ENCODE peak calls at places on chromosome 7, in nine cellular contexts. H, B, L, S, X, Y, Z, Q and R are unnamed samples.

GRCh38 chr7:32070406-32071360 is at the start of gene PDE1C:
- DNase-seq in H (peak; percentile 30), B (no peak), L (no peak), S (peak; percentile 19), X (peak; percentile 50), Y (peak; percentile 42), Z (no peak), Q (peak; percentile 23), R (peak; percentile 19)

GRCh38 chr7:115782716-115783460 is 247.7 kb downstream of the TFEC start:
- DNase-seq in H (peak; percentile 5), B (no peak), L (no peak), S (no peak), X (no peak), Y (no peak), Z (no peak), Q (no peak), R (no peak)

GRCh38 chr7:18126274-18126673 is 98.6 kb upstream of the PRPS1L1 start:
- DNase-seq in H (no peak), B (no peak), L (no peak), S (no peak), X (no peak), Y (no peak), Z (no peak), Q (no peak), R (no peak)

GRCh38 chr7:4416436-4417092 is 265.5 kb upstream of the FOXK1 start:
- DNase-seq in H (no peak), B (no peak), L (no peak), S (no peak), X (no peak), Y (peak; percentile 22), Z (no peak), Q (no peak), R (no peak)

GRCh38 chr7:4144801-4145470 is 537.2 kb upstream of the FOXK1 start:
- DNase-seq in H (no peak), B (no peak), L (peak; percentile 41), S (peak; percentile 28), X (peak; percentile 44), Y (no peak), Z (no peak), Q (no peak), R (peak; percentile 74)

GRCh38 chr7:131359136-131359776 is 31.6 kb downstream of the MKLN1 start:
- DNase-seq in H (no peak), B (no peak), L (no peak), S (peak; percentile 69), X (no peak), Y (no peak), Z (no peak), Q (no peak), R (no peak)

GRCh38 chr7:43942997-43943701 is 16.9 kb downstream of the UBE2D4 start:
- DNase-seq in H (no peak), B (no peak), L (no peak), S (no peak), X (no peak), Y (peak; percentile 7), Z (no peak), Q (peak; percentile 28), R (no peak)

GRCh38 chr7:99375070-99375807 is 709 bp downstream of the ARPC1B start:
- DNase-seq in H (peak; percentile 66), B (peak; percentile 72), L (peak; percentile 83), S (peak; percentile 41), X (peak; percentile 60), Y (peak; percentile 76), Z (peak; percentile 75), Q (peak; percentile 92), R (peak; percentile 81)

GRCh38 chr7:83821866-83822265 is 172.9 kb upstream of the SEMA3E start:
- DNase-seq in H (no peak), B (no peak), L (no peak), S (no peak), X (no peak), Y (peak; percentile 21), Z (no peak), Q (no peak), R (no peak)

GRCh38 chr7:137585591-137585990 is 242.1 kb upstream of the PTN start:
- DNase-seq in H (no peak), B (no peak), L (no peak), S (no peak), X (no peak), Y (no peak), Z (no peak), Q (no peak), R (no peak)

GRCh38 chr7:47458057-47458456 is 123.9 kb downstream of the TNS3 start:
- DNase-seq in H (peak; percentile 97), B (peak; percentile 98), L (peak; percentile 58), S (peak; percentile 99), X (no peak), Y (peak; percentile 45), Z (no peak), Q (no peak), R (peak; percentile 90)

GRCh38 chr7:47475880-47476227 is 106.1 kb downstream of the TNS3 start:
- DNase-seq in H (no peak), B (no peak), L (no peak), S (no peak), X (no peak), Y (no peak), Z (peak; percentile 71), Q (no peak), R (no peak)

GRCh38 chr7:109945820-109946518 is 1145.0 kb upstream of the LRRN3 start:
- DNase-seq in H (no peak), B (no peak), L (no peak), S (no peak), X (no peak), Y (no peak), Z (peak; percentile 47), Q (no peak), R (no peak)

GRCh38 chr7:4739528-4739992 is 35.9 kb upstream of the AP5Z1 start:
- DNase-seq in H (no peak), B (peak; percentile 42), L (peak; percentile 40), S (peak; percentile 38), X (no peak), Y (no peak), Z (peak; percentile 42), Q (no peak), R (peak; percentile 69)

GRCh38 chr7:21428642-21428941 is 709 bp downstream of the SP4 start:
- DNase-seq in H (no peak), B (no peak), L (no peak), S (no peak), X (no peak), Y (no peak), Z (no peak), Q (no peak), R (no peak)

GRCh38 chr7:21427861-21428641 is at the start of gene SP4:
- DNase-seq in H (peak; percentile 93), B (peak; percentile 95), L (peak; percentile 94), S (peak; percentile 91), X (peak; percentile 95), Y (peak; percentile 92), Z (peak; percentile 93), Q (peak; percentile 98), R (peak; percentile 98)

GRCh38 chr7:21426286-21426957 is 1.5 kb upstream of the SP4 start:
- DNase-seq in H (peak; percentile 16), B (no peak), L (no peak), S (no peak), X (no peak), Y (peak; percentile 23), Z (peak; percentile 8), Q (no peak), R (no peak)

GRCh38 chr7:21429021-21429420 is 1.1 kb downstream of the SP4 start:
- DNase-seq in H (no peak), B (no peak), L (no peak), S (no peak), X (no peak), Y (no peak), Z (no peak), Q (no peak), R (no peak)

DNA sequence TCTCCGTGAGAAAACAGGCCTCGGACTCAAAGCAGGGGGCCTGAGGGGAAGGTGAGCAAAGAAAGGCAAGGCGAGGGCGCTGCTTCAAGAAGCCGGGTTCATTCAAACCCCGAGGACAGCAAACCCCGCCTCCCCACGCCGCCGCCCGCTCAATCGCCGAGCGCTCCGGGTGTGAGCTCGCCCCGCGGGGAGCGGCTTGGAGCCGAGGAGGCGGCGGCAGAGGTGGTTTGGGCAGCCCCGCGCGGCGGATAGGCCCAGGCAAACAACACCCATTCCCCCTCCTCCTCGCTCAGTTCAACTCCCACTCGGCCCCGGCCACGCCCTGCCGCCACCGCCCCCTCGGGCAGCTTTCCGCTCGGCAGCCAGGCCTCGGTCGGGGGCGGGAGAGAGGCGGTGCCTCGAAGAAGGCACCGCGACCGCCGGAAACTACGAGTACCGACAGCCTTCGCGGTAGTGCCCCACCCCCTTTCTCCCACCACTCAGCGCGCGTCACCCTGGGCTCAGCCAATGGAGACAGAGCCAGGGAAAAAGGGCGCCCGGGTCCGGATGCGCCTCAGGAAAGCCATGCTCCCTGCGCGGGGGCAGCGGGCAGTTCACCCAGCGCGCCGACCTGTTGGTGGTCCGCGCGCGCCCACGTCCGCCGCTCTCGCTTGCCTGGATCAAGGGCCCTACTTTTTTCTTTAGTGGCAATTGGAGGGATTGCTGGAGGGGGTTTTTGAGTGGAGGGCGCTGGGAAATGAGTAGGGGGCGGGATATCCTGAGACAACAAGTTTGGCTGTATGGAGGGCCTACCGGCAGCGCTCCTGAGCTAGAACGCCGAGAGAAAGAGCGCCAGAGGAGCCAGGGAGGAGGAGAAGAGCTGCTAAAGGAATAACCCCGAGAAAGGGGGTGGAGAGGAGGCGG is 674 bp upstream of the SP4 start:
- DNase-seq in H (peak; percentile 98), B (peak; percentile 99), L (peak; percentile 99), S (peak; percentile 97), X (peak; percentile 99), Y (peak; percentile 99), Z (peak; percentile 98), Q (peak; percentile 100), R (peak; percentile 99)
- TF ChIP-seq CTCF in H (no peak), B (peak; percentile 23), L (no peak), S (no peak), X (no peak), Y (no peak), Z (no peak), Q (peak; percentile 18), R (peak; percentile 22)

GRCh38 chr7:77651544-77652162 is 44.6 kb upstream of the RSBN1L start:
- DNase-seq in H (peak; percentile 34), B (no peak), L (no peak), S (peak; percentile 47), X (no peak), Y (no peak), Z (peak; percentile 34), Q (no peak), R (no peak)
- TF ChIP-seq CTCF in H (peak; percentile 85), B (peak; percentile 58), L (peak; percentile 26), S (peak; percentile 65), X (peak; percentile 67), Y (peak; percentile 63), Z (peak; percentile 69), Q (peak; percentile 46), R (peak; percentile 74)

GRCh38 chr7:76393116-76394031 is 16.1 kb downstream of the SSC4D start:
- DNase-seq in H (peak; percentile 83), B (peak; percentile 96), L (peak; percentile 95), S (peak; percentile 71), X (peak; percentile 93), Y (peak; percentile 81), Z (peak; percentile 95), Q (peak; percentile 97), R (peak; percentile 94)
- TF ChIP-seq CTCF in H (peak; percentile 7), B (peak; percentile 12), L (no peak), S (no peak), X (no peak), Y (no peak), Z (no peak), Q (no peak), R (no peak)

DNA sequence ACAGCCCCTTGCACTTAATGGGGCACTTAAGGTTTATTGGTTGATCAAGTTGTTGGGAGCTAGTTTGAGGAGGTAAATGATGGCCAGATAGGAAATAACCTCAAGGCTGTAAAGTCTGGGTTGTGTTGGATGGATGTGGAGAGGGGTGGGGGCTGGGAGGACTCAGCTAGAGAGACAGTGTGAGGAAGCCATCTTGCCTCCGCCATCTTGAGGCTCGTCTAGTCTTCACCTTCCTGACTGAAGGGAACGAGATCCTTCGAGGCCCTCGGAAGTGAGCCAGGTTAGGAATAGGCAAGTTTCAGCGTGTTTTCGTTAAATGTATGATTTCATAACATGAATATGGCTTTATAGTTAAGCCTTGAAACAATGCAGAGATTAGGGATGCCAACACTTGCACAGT is 5.5 kb downstream of the GALNT17 start:
- DNase-seq in H (no peak), B (no peak), L (no peak), S (no peak), X (no peak), Y (no peak), Z (no peak), Q (no peak), R (no peak)
- TF ChIP-seq CTCF in H (no peak), B (no peak), L (no peak), S (no peak), X (no peak), Y (no peak), Z (no peak), Q (no peak), R (no peak)